ENCODE peak calls at places on chromosomes 11 and 22, in five cellular contexts. One of them, this sample, is unnamed.

GRCh38 chr22:20092477-20092854 is 12.4 kb downstream of the DGCR8 start:
- DNase-seq in ureter: no peak
- DNase-seq in T-helper 1 cell: no peak
- DNase-seq in Daoy: no peak
- DNase-seq in mucosa of gallbladder: no peak
- DNase-seq in this sample: peak; percentile 34

GRCh38 chr11:93059074-93059957 is 89.9 kb downstream of the MTNR1B start:
- DNase-seq in ureter: no peak
- DNase-seq in T-helper 1 cell: no peak
- DNase-seq in Daoy: peak; percentile 6
- DNase-seq in mucosa of gallbladder: no peak
- DNase-seq in this sample: no peak

GRCh38 chr22:35783943-35784614 is 66.4 kb downstream of the APOL5 start:
- DNase-seq in ureter: no peak
- DNase-seq in T-helper 1 cell: no peak
- DNase-seq in Daoy: peak; percentile 73
- DNase-seq in mucosa of gallbladder: no peak
- DNase-seq in this sample: no peak

GRCh38 chr22:39434243-39434653 is 22.6 kb upstream of the MGAT3 start:
- DNase-seq in ureter: no peak
- DNase-seq in T-helper 1 cell: no peak
- DNase-seq in Daoy: no peak
- DNase-seq in mucosa of gallbladder: no peak
- DNase-seq in this sample: no peak

GRCh38 chr11:62193954-62194353 is 3.9 kb downstream of the SCGB1D1 start:
- DNase-seq in ureter: no peak
- DNase-seq in T-helper 1 cell: no peak
- DNase-seq in Daoy: peak; percentile 23
- DNase-seq in mucosa of gallbladder: no peak
- DNase-seq in this sample: no peak

GRCh38 chr22:49297871-49298721 is 529.6 kb downstream of the BRD1 start:
- DNase-seq in ureter: peak; percentile 41
- DNase-seq in T-helper 1 cell: no peak
- DNase-seq in Daoy: no peak
- DNase-seq in mucosa of gallbladder: peak; percentile 9
- DNase-seq in this sample: peak; percentile 52

GRCh38 chr11:58006940-58007339 is 16.7 kb upstream of the OR9Q1 start:
- DNase-seq in ureter: no peak
- DNase-seq in T-helper 1 cell: no peak
- DNase-seq in Daoy: peak; percentile 60
- DNase-seq in mucosa of gallbladder: no peak
- DNase-seq in this sample: no peak

GRCh38 chr11:72777755-72778278 is 16.0 kb downstream of the STARD10 start:
- DNase-seq in ureter: no peak
- DNase-seq in T-helper 1 cell: no peak
- DNase-seq in Daoy: no peak
- DNase-seq in mucosa of gallbladder: peak; percentile 65
- DNase-seq in this sample: no peak

GRCh38 chr11:102553835-102554282 is 23.3 kb upstream of the MMP7 start:
- DNase-seq in ureter: no peak
- DNase-seq in T-helper 1 cell: no peak
- DNase-seq in Daoy: peak; percentile 43
- DNase-seq in mucosa of gallbladder: no peak
- DNase-seq in this sample: no peak